ENCODE peak calls at places on chromosomes 16 and 17, in seven cellular contexts. T, A, W, D, Q, E and F are unnamed samples.

GRCh38 chr17:58568050-58568830 is 53.8 kb upstream of the MTMR4 start:
- DNase-seq in T (no peak), A (no peak), W (no peak), D (no peak), Q (no peak), E (no peak), F (no peak)

GRCh38 chr17:61726977-61727376 is 136.0 kb upstream of the NACA2 start:
- DNase-seq in T (no peak), A (no peak), W (no peak), D (no peak), Q (no peak), E (no peak), F (no peak)

GRCh38 chr17:32783602-32784001 is 93.3 kb downstream of the MYO1D start:
- DNase-seq in T (peak; percentile 71), A (no peak), W (peak; percentile 39), D (no peak), Q (peak; percentile 76), E (no peak), F (no peak)

GRCh38 chr16:28623172-28623711 is 13.4 kb upstream of the SULT1A1 start:
- DNase-seq in T (peak; percentile 67), A (peak; percentile 57), W (peak; percentile 43), D (no peak), Q (peak; percentile 44), E (peak; percentile 49), F (no peak)

GRCh38 chr16:55056585-55057520 is 126.2 kb downstream of the IRX5 start:
- DNase-seq in T (no peak), A (no peak), W (no peak), D (no peak), Q (peak; percentile 4), E (no peak), F (no peak)

GRCh38 chr17:50642071-50642721 is 7.5 kb downstream of the ABCC3 start:
- DNase-seq in T (no peak), A (no peak), W (no peak), D (no peak), Q (no peak), E (no peak), F (no peak)

GRCh38 chr16:53080345-53081031 is 25.7 kb downstream of the CHD9 start:
- DNase-seq in T (peak; percentile 69), A (no peak), W (no peak), D (peak; percentile 85), Q (peak; percentile 90), E (peak; percentile 51), F (no peak)

GRCh38 chr17:81166033-81166472 is at the start of gene AATK:
- DNase-seq in T (no peak), A (no peak), W (no peak), D (no peak), Q (no peak), E (no peak), F (no peak)

GRCh38 chr17:77027271-77027670 is 113.5 kb upstream of the SEC14L1 start:
- DNase-seq in T (no peak), A (no peak), W (no peak), D (no peak), Q (no peak), E (no peak), F (no peak)

GRCh38 chr17:73028311-73028755 is 64.2 kb downstream of the SLC39A11 start:
- DNase-seq in T (no peak), A (no peak), W (no peak), D (no peak), Q (peak; percentile 90), E (no peak), F (no peak)

GRCh38 chr17:57480438-57481196 is 224.3 kb downstream of the MSI2 start:
- DNase-seq in T (peak; percentile 84), A (no peak), W (no peak), D (no peak), Q (peak; percentile 62), E (no peak), F (no peak)

GRCh38 chr16:19113577-19114358 is at the start of gene ITPRIPL2:
- DNase-seq in T (peak; percentile 87), A (peak; percentile 91), W (peak; percentile 79), D (peak; percentile 90), Q (peak; percentile 97), E (peak; percentile 91), F (peak; percentile 54)

GRCh38 chr17:63676540-63676933 is 23.4 kb downstream of the LIMD2 start:
- DNase-seq in T (no peak), A (no peak), W (no peak), D (no peak), Q (no peak), E (no peak), F (no peak)

GRCh38 chr17:63945851-63946439 is 13.8 kb upstream of the CD79B start:
- DNase-seq in T (no peak), A (no peak), W (no peak), D (no peak), Q (no peak), E (no peak), F (no peak)

GRCh38 chr16:69867796-69868565 is 83.2 kb upstream of the CLEC18A start:
- DNase-seq in T (no peak), A (no peak), W (no peak), D (no peak), Q (no peak), E (no peak), F (no peak)

GRCh38 chr16:69871708-69872107 is 79.4 kb upstream of the CLEC18A start:
- DNase-seq in T (no peak), A (no peak), W (no peak), D (no peak), Q (no peak), E (no peak), F (no peak)

GRCh38 chr16:69873783-69874182 is 77.4 kb upstream of the CLEC18A start:
- DNase-seq in T (no peak), A (no peak), W (no peak), D (no peak), Q (no peak), E (no peak), F (no peak)

GRCh38 chr16:69870761-69871160 is 80.4 kb upstream of the CLEC18A start:
- DNase-seq in T (no peak), A (no peak), W (no peak), D (no peak), Q (peak; percentile 16), E (no peak), F (no peak)

DNA sequence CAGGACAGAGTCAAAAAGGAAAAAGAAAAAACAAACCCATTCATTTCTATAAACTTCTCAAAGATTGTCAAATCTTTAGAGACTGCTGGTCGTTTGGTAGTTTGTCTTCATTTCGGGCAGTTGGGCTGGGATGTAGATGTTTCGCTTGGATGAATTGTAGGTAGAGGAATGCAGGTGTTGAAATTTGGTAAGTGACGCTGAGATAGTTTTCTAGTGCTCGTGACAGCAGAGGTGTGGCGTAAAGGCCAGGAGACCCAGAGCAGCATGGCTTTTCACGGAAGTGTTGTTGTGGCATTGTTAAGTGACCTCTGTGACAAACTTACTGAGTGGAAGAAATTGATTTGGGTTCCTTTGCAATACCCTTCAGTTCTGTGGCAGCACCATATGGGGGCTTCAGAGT is 78.2 kb upstream of the CLEC18A start:
- DNase-seq in T (no peak), A (no peak), W (no peak), D (no peak), Q (no peak), E (no peak), F (no peak)
- H3K36me3 ChIP-seq in T (peaks cover 9% of the 10 kb centered on the region), A (peaks cover 11% of the 10 kb centered on the region), W (no peaks in the 10 kb centered on the region), D (peaks cover 14% of the 10 kb centered on the region), Q (peaks cover 4% of the 10 kb centered on the region), E (peaks cover 78% of the 10 kb centered on the region), F (peaks cover 39% of the 10 kb centered on the region)

DNA sequence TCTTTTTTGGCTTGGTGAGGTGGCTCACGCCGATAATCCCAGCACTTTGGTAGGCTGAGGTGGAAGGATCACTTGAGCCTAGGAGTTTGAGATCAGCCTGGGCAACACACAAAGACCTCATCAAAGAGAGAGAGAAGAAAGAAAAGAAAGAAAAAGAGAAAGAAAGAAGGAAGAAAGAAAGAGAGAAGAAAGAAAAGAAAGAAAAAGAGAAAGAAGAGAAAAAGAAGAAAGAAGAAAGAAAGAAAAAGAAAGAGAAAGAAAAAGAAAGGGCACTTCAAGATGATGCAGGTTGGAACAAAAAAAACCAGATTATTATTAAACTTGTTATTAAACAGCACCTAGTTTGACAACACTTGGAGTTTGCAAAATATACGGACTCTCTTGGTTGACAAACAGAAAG is 21.2 kb upstream of the ADCY9 start:
- DNase-seq in T (no peak), A (no peak), W (no peak), D (no peak), Q (no peak), E (no peak), F (no peak)
- H3K4me3 ChIP-seq in T (no peak overlapping the region), A (no peak overlapping the region), W (no peak overlapping the region), D (no peak overlapping the region), Q (no peak overlapping the region), E (no peak overlapping the region), F (no peak overlapping the region)

DNA sequence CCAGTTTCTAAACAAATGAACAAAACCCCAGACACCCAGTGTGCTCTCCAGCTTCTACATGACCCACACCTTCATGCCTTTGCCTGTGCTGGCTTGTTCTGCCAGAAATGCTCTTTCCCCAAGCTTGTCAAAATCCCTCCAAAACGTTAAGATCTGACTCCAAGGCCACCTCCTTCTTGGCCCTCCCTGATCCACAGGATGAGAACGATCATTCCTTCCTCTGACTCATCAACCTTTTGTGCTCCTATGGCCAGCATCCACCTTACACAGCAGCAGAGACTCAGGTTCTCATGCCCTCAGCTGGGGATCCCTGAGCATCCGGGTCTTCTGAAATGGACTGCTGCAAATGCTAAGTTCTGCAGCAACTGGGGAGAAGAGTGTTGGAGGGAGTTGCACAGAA is 3.0 kb downstream of the ZBTB4 start:
- DNase-seq in T (peak; percentile 77), A (no peak), W (no peak), D (no peak), Q (no peak), E (no peak), F (no peak)
- H3K27ac ChIP-seq in T (peak overlapping the region; percentile 62), A (peak overlapping the region; percentile 84), W (peak overlapping the region; percentile 22), D (peak overlapping the region; percentile 100), Q (peak overlapping the region; percentile 95), E (no peak overlapping the region), F (peak overlapping the region; percentile 100)

DNA sequence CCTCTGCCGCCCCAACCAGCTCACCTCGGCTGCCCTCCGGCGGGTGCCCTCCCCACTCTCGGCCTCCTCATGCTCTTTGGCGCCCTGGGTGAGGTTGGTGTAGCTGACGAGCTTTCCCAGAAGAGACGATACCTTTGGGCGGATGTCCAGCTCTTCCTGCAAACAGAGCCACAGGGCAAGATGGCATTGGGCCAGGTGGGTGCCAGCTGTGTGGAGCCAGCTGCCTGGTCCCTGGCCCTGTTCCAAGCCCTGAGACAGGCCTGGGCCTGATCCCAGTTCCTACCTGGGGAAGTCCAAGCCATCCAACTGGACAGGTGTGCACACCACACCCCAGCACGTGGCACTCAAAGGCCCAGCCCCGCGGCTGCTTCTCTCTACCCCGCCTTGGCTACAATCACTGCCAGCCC is 6.9 kb downstream of the SLC12A4 start:
- DNase-seq in T (peak; percentile 36), A (peak; percentile 79), W (no peak), D (no peak), Q (no peak), E (peak; percentile 54), F (no peak)
- H3K36me3 ChIP-seq in T (no peaks in the 10 kb centered on the region), A (peaks cover 9% of the 10 kb centered on the region), W (peaks cover 8% of the 10 kb centered on the region), D (peaks cover 77% of the 10 kb centered on the region), Q (peaks cover 11% of the 10 kb centered on the region), E (peaks cover 72% of the 10 kb centered on the region), F (peaks cover 67% of the 10 kb centered on the region)